ENCODE peak calls at places on chromosome 17, in nine cellular contexts. Z is frontal cortex; Q is NAMALWA; P is substantia nigra; E is stimulated activated CD4-positive, alpha-beta T cell treated with anti-CD3 and anti-CD28 coated beads, Interleukin-15, amount 100 ng/mL, for 1 hour; N is A549; M is thyroid gland; A is activated CD4-positive, alpha-beta T cell treated with anti-CD3 and anti-CD28 coated beads, Interleukin-2, amount 50 U/mL, for 1 hour; K is nephron progenitor cell. J is an unnamed sample.

GRCh38 chr17:70073326-70073725 is 1.7 kb upstream of the KCNJ16 start:
- DNase-seq in E (no peak), P (no peak), N (peak), Q (no peak), A (no peak), Z (no peak), K (no peak), M (no peak), J (no peak)

GRCh38 chr17:31722251-31723056 is 136.6 kb downstream of the COPRS start:
- DNase-seq in P (no peak), N (no peak), A (no peak), K (no peak), M (no peak), E (no peak), Z (peak), Q (no peak), J (no peak)

GRCh38 chr17:55735784-55736405 is 13.2 kb upstream of the TMEM100 start:
- DNase-seq in Q (peak), A (peak), E (no peak), N (peak), Z (no peak), P (no peak), K (peak), M (peak), J (peak)

GRCh38 chr17:50872710-50873424 is 6.7 kb upstream of the TOB1 start:
- DNase-seq in E (no peak), Z (no peak), K (no peak), M (peak), N (no peak), P (no peak), Q (no peak), A (peak), J (peak)

GRCh38 chr17:21194688-21195087 is 19.3 kb downstream of the TMEM11 start:
- DNase-seq in P (no peak), Z (no peak), Q (no peak), N (no peak), A (no peak), M (peak), E (no peak), K (no peak), J (no peak)

GRCh38 chr17:45976755-45977505 is 22.1 kb upstream of the STH start:
- DNase-seq in K (no peak), E (no peak), Z (no peak), Q (no peak), A (no peak), P (no peak), M (no peak), N (no peak), J (no peak)

GRCh38 chr17:80720624-80721577 is 176.3 kb downstream of the RPTOR start:
- DNase-seq in M (peak), Q (no peak), K (peak), A (peak), N (peak), Z (no peak), P (no peak), E (peak), J (no peak)

GRCh38 chr17:5667871-5668270 is 83.6 kb upstream of the NLRP1 start:
- DNase-seq in N (peak), M (no peak), K (no peak), Q (peak), E (no peak), Z (no peak), A (no peak), P (no peak), J (peak)

GRCh38 chr17:19706791-19707727 is 9.3 kb downstream of the SLC47A2 start:
- DNase-seq in E (no peak), Z (no peak), P (no peak), A (no peak), N (no peak), Q (no peak), K (no peak), M (no peak), J (no peak)

J was measured in KBM-7.